ENCODE peak calls at places on chromosomes 4 and X, in five cellular contexts. One of them, this sample, is unnamed.

GRCh38 chrX:97189668-97190067 is 306.0 kb downstream of the RPA4 start:
- DNase-seq in iris pigment epithelial cell: no peak
- DNase-seq in NCI-H2081: peak
- DNase-seq in head of caudate nucleus: no peak
- DNase-seq in effector CD4-positive, alpha-beta T cell: no peak
- DNase-seq in this sample: no peak

GRCh38 chrX:110055616-110056015 is 52.7 kb downstream of the TMEM164 start:
- DNase-seq in iris pigment epithelial cell: peak
- DNase-seq in NCI-H2081: no peak
- DNase-seq in head of caudate nucleus: no peak
- DNase-seq in effector CD4-positive, alpha-beta T cell: no peak
- DNase-seq in this sample: no peak

GRCh38 chr4:23966720-23967119 is 76.9 kb upstream of the PPARGC1A start:
- DNase-seq in iris pigment epithelial cell: peak
- DNase-seq in NCI-H2081: peak
- DNase-seq in head of caudate nucleus: no peak
- DNase-seq in effector CD4-positive, alpha-beta T cell: no peak
- DNase-seq in this sample: no peak

GRCh38 chr4:158722291-158722916 is 792 bp downstream of the PPID start:
- DNase-seq in iris pigment epithelial cell: peak
- DNase-seq in NCI-H2081: peak
- DNase-seq in head of caudate nucleus: no peak
- DNase-seq in effector CD4-positive, alpha-beta T cell: no peak
- DNase-seq in this sample: peak

GRCh38 chr4:2934077-2934812 is 29.0 kb downstream of the NOP14 start:
- DNase-seq in iris pigment epithelial cell: peak
- DNase-seq in NCI-H2081: no peak
- DNase-seq in head of caudate nucleus: peak
- DNase-seq in effector CD4-positive, alpha-beta T cell: peak
- DNase-seq in this sample: no peak

GRCh38 chr4:37383579-37384229 is 139.2 kb downstream of the NWD2 start:
- DNase-seq in iris pigment epithelial cell: peak
- DNase-seq in NCI-H2081: peak
- DNase-seq in head of caudate nucleus: no peak
- DNase-seq in effector CD4-positive, alpha-beta T cell: no peak
- DNase-seq in this sample: peak

GRCh38 chrX:119636419-119636818 is 30.2 kb upstream of the NKRF start:
- DNase-seq in iris pigment epithelial cell: no peak
- DNase-seq in NCI-H2081: no peak
- DNase-seq in head of caudate nucleus: no peak
- DNase-seq in effector CD4-positive, alpha-beta T cell: no peak
- DNase-seq in this sample: no peak

GRCh38 chr4:102612824-102613366 is 111.7 kb downstream of the NFKB1 start:
- DNase-seq in iris pigment epithelial cell: no peak
- DNase-seq in NCI-H2081: no peak
- DNase-seq in head of caudate nucleus: no peak
- DNase-seq in effector CD4-positive, alpha-beta T cell: peak
- DNase-seq in this sample: no peak

GRCh38 chr4:81555489-81555888 is 83.8 kb upstream of the RASGEF1B start:
- DNase-seq in iris pigment epithelial cell: no peak
- DNase-seq in NCI-H2081: no peak
- DNase-seq in head of caudate nucleus: no peak
- DNase-seq in effector CD4-positive, alpha-beta T cell: no peak
- DNase-seq in this sample: no peak

GRCh38 chr4:31088600-31089230 is 368.5 kb downstream of the PCDH7 start:
- DNase-seq in iris pigment epithelial cell: peak
- DNase-seq in NCI-H2081: peak
- DNase-seq in head of caudate nucleus: no peak
- DNase-seq in effector CD4-positive, alpha-beta T cell: no peak
- DNase-seq in this sample: no peak

GRCh38 chrX:130523460-130524394 is 121.9 kb downstream of the RBMX2 start:
- DNase-seq in iris pigment epithelial cell: no peak
- DNase-seq in NCI-H2081: peak
- DNase-seq in head of caudate nucleus: peak
- DNase-seq in effector CD4-positive, alpha-beta T cell: no peak
- DNase-seq in this sample: peak

GRCh38 chrX:68929332-68930150 is 100.7 kb downstream of the EFNB1 start:
- DNase-seq in iris pigment epithelial cell: peak
- DNase-seq in NCI-H2081: no peak
- DNase-seq in head of caudate nucleus: no peak
- DNase-seq in effector CD4-positive, alpha-beta T cell: no peak
- DNase-seq in this sample: no peak

GRCh38 chrX:23938690-23939089 is 30.9 kb downstream of the CXorf58 start:
- DNase-seq in iris pigment epithelial cell: peak
- DNase-seq in NCI-H2081: no peak
- DNase-seq in head of caudate nucleus: no peak
- DNase-seq in effector CD4-positive, alpha-beta T cell: no peak
- DNase-seq in this sample: no peak

GRCh38 chr4:122503214-122503613 is 46.7 kb upstream of the IL2 start:
- DNase-seq in iris pigment epithelial cell: no peak
- DNase-seq in NCI-H2081: no peak
- DNase-seq in head of caudate nucleus: no peak
- DNase-seq in effector CD4-positive, alpha-beta T cell: no peak
- DNase-seq in this sample: no peak

GRCh38 chr4:82798168-82799005 is at the start of gene SCD5:
- DNase-seq in iris pigment epithelial cell: peak
- DNase-seq in NCI-H2081: peak
- DNase-seq in head of caudate nucleus: peak
- DNase-seq in effector CD4-positive, alpha-beta T cell: no peak
- DNase-seq in this sample: peak

GRCh38 chrX:148412006-148412405 is 88.4 kb upstream of the AFF2 start:
- DNase-seq in iris pigment epithelial cell: no peak
- DNase-seq in NCI-H2081: no peak
- DNase-seq in head of caudate nucleus: no peak
- DNase-seq in effector CD4-positive, alpha-beta T cell: no peak
- DNase-seq in this sample: no peak

GRCh38 chrX:104195489-104196084 is 29.3 kb downstream of the FAM199X start:
- DNase-seq in iris pigment epithelial cell: peak
- DNase-seq in NCI-H2081: peak
- DNase-seq in head of caudate nucleus: no peak
- DNase-seq in effector CD4-positive, alpha-beta T cell: no peak
- DNase-seq in this sample: peak

GRCh38 chrX:38881066-38881465 is 79.8 kb downstream of the MID1IP1 start:
- DNase-seq in iris pigment epithelial cell: no peak
- DNase-seq in NCI-H2081: no peak
- DNase-seq in head of caudate nucleus: no peak
- DNase-seq in effector CD4-positive, alpha-beta T cell: no peak
- DNase-seq in this sample: no peak

GRCh38 chr4:180949825-180950224 is 1293.4 kb upstream of the TENM3 start:
- DNase-seq in iris pigment epithelial cell: no peak
- DNase-seq in NCI-H2081: no peak
- DNase-seq in head of caudate nucleus: no peak
- DNase-seq in effector CD4-positive, alpha-beta T cell: no peak
- DNase-seq in this sample: no peak

GRCh38 chrX:23403849-23404248 is 69.2 kb downstream of the PTCHD1 start:
- DNase-seq in iris pigment epithelial cell: no peak
- DNase-seq in NCI-H2081: peak
- DNase-seq in head of caudate nucleus: no peak
- DNase-seq in effector CD4-positive, alpha-beta T cell: no peak
- DNase-seq in this sample: no peak

GRCh38 chrX:38403834-38404233 is 51.4 kb downstream of the OTC start:
- DNase-seq in iris pigment epithelial cell: no peak
- DNase-seq in NCI-H2081: no peak
- DNase-seq in head of caudate nucleus: no peak
- DNase-seq in effector CD4-positive, alpha-beta T cell: no peak
- DNase-seq in this sample: no peak

GRCh38 chr4:48483006-48483776 is at the start of gene SLC10A4:
- DNase-seq in iris pigment epithelial cell: no peak
- DNase-seq in NCI-H2081: peak
- DNase-seq in head of caudate nucleus: no peak
- DNase-seq in effector CD4-positive, alpha-beta T cell: no peak
- DNase-seq in this sample: no peak

GRCh38 chr4:184838249-184839074 is 12.7 kb upstream of the ACSL1 start:
- DNase-seq in iris pigment epithelial cell: no peak
- DNase-seq in NCI-H2081: no peak
- DNase-seq in head of caudate nucleus: no peak
- DNase-seq in effector CD4-positive, alpha-beta T cell: no peak
- DNase-seq in this sample: no peak

GRCh38 chrX:13381514-13381913 is 61.7 kb upstream of the ATXN3L start:
- DNase-seq in iris pigment epithelial cell: no peak
- DNase-seq in NCI-H2081: no peak
- DNase-seq in head of caudate nucleus: no peak
- DNase-seq in effector CD4-positive, alpha-beta T cell: no peak
- DNase-seq in this sample: no peak

GRCh38 chr4:87848622-87849351 is 16.0 kb downstream of the MEPE start:
- DNase-seq in iris pigment epithelial cell: peak
- DNase-seq in NCI-H2081: peak
- DNase-seq in head of caudate nucleus: peak
- DNase-seq in effector CD4-positive, alpha-beta T cell: no peak
- DNase-seq in this sample: peak

GRCh38 chr4:153084939-153085630 is 119.2 kb upstream of the TRIM2 start:
- DNase-seq in iris pigment epithelial cell: peak
- DNase-seq in NCI-H2081: peak
- DNase-seq in head of caudate nucleus: peak
- DNase-seq in effector CD4-positive, alpha-beta T cell: peak
- DNase-seq in this sample: peak

GRCh38 chrX:104913348-104913747 is 307.1 kb downstream of the TEX13A start:
- DNase-seq in iris pigment epithelial cell: peak
- DNase-seq in NCI-H2081: no peak
- DNase-seq in head of caudate nucleus: no peak
- DNase-seq in effector CD4-positive, alpha-beta T cell: no peak
- DNase-seq in this sample: peak

GRCh38 chrX:53440631-53441517 is 6.7 kb upstream of the HSD17B10 start:
- DNase-seq in iris pigment epithelial cell: peak
- DNase-seq in NCI-H2081: no peak
- DNase-seq in head of caudate nucleus: peak
- DNase-seq in effector CD4-positive, alpha-beta T cell: no peak
- DNase-seq in this sample: no peak

GRCh38 chrX:109347618-109348017 is 134.3 kb downstream of the GUCY2F start:
- DNase-seq in iris pigment epithelial cell: peak
- DNase-seq in NCI-H2081: no peak
- DNase-seq in head of caudate nucleus: no peak
- DNase-seq in effector CD4-positive, alpha-beta T cell: no peak
- DNase-seq in this sample: no peak